ENCODE peak calls at places on chromosomes 11 and 22, in six cellular contexts. One of them, this sample, is unnamed.

GRCh38 chr11:7530013-7530412 is 16.2 kb downstream of the PPFIBP2 start:
- DNase-seq in spleen: no peak
- DNase-seq in fibroblast of lung: no peak
- DNase-seq in transverse colon: no peak
- DNase-seq in left ventricle myocardium inferior: no peak
- DNase-seq in adrenal gland: no peak
- DNase-seq in this sample: no peak

GRCh38 chr11:33877029-33877428 is 14.8 kb downstream of the LMO2 start:
- DNase-seq in spleen: peak
- DNase-seq in fibroblast of lung: no peak
- DNase-seq in transverse colon: no peak
- DNase-seq in left ventricle myocardium inferior: no peak
- DNase-seq in adrenal gland: no peak
- DNase-seq in this sample: no peak

GRCh38 chr11:119373917-119374631 is 7.4 kb downstream of the USP2 start:
- DNase-seq in spleen: no peak
- DNase-seq in fibroblast of lung: peak
- DNase-seq in transverse colon: peak
- DNase-seq in left ventricle myocardium inferior: peak
- DNase-seq in adrenal gland: peak
- DNase-seq in this sample: peak

GRCh38 chr22:20509344-20510047 is 2.1 kb downstream of the MED15 start:
- DNase-seq in spleen: peak
- DNase-seq in fibroblast of lung: peak
- DNase-seq in transverse colon: peak
- DNase-seq in left ventricle myocardium inferior: peak
- DNase-seq in adrenal gland: peak
- DNase-seq in this sample: peak

GRCh38 chr11:2987881-2988280 is 4.2 kb downstream of the NAP1L4 start:
- DNase-seq in spleen: no peak
- DNase-seq in fibroblast of lung: no peak
- DNase-seq in transverse colon: no peak
- DNase-seq in left ventricle myocardium inferior: no peak
- DNase-seq in adrenal gland: no peak
- DNase-seq in this sample: no peak

GRCh38 chr11:15194671-15195415 is 80.1 kb downstream of the INSC start:
- DNase-seq in spleen: no peak
- DNase-seq in fibroblast of lung: peak
- DNase-seq in transverse colon: no peak
- DNase-seq in left ventricle myocardium inferior: no peak
- DNase-seq in adrenal gland: no peak
- DNase-seq in this sample: no peak

GRCh38 chr22:20433191-20433590 is 4.4 kb downstream of the SCARF2 start:
- DNase-seq in spleen: peak
- DNase-seq in fibroblast of lung: no peak
- DNase-seq in transverse colon: no peak
- DNase-seq in left ventricle myocardium inferior: no peak
- DNase-seq in adrenal gland: no peak
- DNase-seq in this sample: no peak

GRCh38 chr11:12110714-12111481 is 508 bp downstream of the MICAL2 start:
- DNase-seq in spleen: peak
- DNase-seq in fibroblast of lung: no peak
- DNase-seq in transverse colon: peak
- DNase-seq in left ventricle myocardium inferior: peak
- DNase-seq in adrenal gland: peak
- DNase-seq in this sample: no peak

GRCh38 chr11:101288392-101288791 is 158.8 kb upstream of the PGR start:
- DNase-seq in spleen: no peak
- DNase-seq in fibroblast of lung: no peak
- DNase-seq in transverse colon: no peak
- DNase-seq in left ventricle myocardium inferior: no peak
- DNase-seq in adrenal gland: no peak
- DNase-seq in this sample: no peak

GRCh38 chr11:87306260-87306861 is 268.6 kb downstream of the TMEM135 start:
- DNase-seq in spleen: no peak
- DNase-seq in fibroblast of lung: no peak
- DNase-seq in transverse colon: no peak
- DNase-seq in left ventricle myocardium inferior: no peak
- DNase-seq in adrenal gland: no peak
- DNase-seq in this sample: no peak

GRCh38 chr22:49887716-49888115 is 30.5 kb downstream of the ALG12 start:
- DNase-seq in spleen: peak
- DNase-seq in fibroblast of lung: no peak
- DNase-seq in transverse colon: no peak
- DNase-seq in left ventricle myocardium inferior: no peak
- DNase-seq in adrenal gland: no peak
- DNase-seq in this sample: no peak

GRCh38 chr22:25110846-25111578 is 88.6 kb upstream of the CRYBB3 start:
- DNase-seq in spleen: peak
- DNase-seq in fibroblast of lung: peak
- DNase-seq in transverse colon: peak
- DNase-seq in left ventricle myocardium inferior: peak
- DNase-seq in adrenal gland: peak
- DNase-seq in this sample: peak

GRCh38 chr11:46105902-46106301 is 15.4 kb downstream of the PHF21A start:
- DNase-seq in spleen: no peak
- DNase-seq in fibroblast of lung: no peak
- DNase-seq in transverse colon: no peak
- DNase-seq in left ventricle myocardium inferior: no peak
- DNase-seq in adrenal gland: no peak
- DNase-seq in this sample: no peak

GRCh38 chr11:25377466-25377865 is 880.6 kb downstream of the LUZP2 start:
- DNase-seq in spleen: no peak
- DNase-seq in fibroblast of lung: no peak
- DNase-seq in transverse colon: no peak
- DNase-seq in left ventricle myocardium inferior: no peak
- DNase-seq in adrenal gland: no peak
- DNase-seq in this sample: no peak

GRCh38 chr11:2401436-2401984 is 960 bp downstream of the TSSC4 start:
- DNase-seq in spleen: no peak
- DNase-seq in fibroblast of lung: no peak
- DNase-seq in transverse colon: no peak
- DNase-seq in left ventricle myocardium inferior: no peak
- DNase-seq in adrenal gland: no peak
- DNase-seq in this sample: no peak

GRCh38 chr11:125638315-125638714 is 13.4 kb downstream of the CHEK1 start:
- DNase-seq in spleen: no peak
- DNase-seq in fibroblast of lung: no peak
- DNase-seq in transverse colon: no peak
- DNase-seq in left ventricle myocardium inferior: no peak
- DNase-seq in adrenal gland: no peak
- DNase-seq in this sample: no peak

GRCh38 chr22:43826142-43827093 is 14.3 kb upstream of the EFCAB6 start:
- DNase-seq in spleen: no peak
- DNase-seq in fibroblast of lung: peak
- DNase-seq in transverse colon: no peak
- DNase-seq in left ventricle myocardium inferior: no peak
- DNase-seq in adrenal gland: peak
- DNase-seq in this sample: no peak

GRCh38 chr22:26367402-26368245 is 61.4 kb upstream of the ASPHD2 start:
- DNase-seq in spleen: no peak
- DNase-seq in fibroblast of lung: peak
- DNase-seq in transverse colon: peak
- DNase-seq in left ventricle myocardium inferior: no peak
- DNase-seq in adrenal gland: peak
- DNase-seq in this sample: no peak

GRCh38 chr22:23557467-23557866 is 22.6 kb downstream of the IGLL1 start:
- DNase-seq in spleen: no peak
- DNase-seq in fibroblast of lung: no peak
- DNase-seq in transverse colon: no peak
- DNase-seq in left ventricle myocardium inferior: no peak
- DNase-seq in adrenal gland: no peak
- DNase-seq in this sample: no peak

GRCh38 chr11:120547871-120548681 is 36.5 kb downstream of the GRIK4 start:
- DNase-seq in spleen: peak
- DNase-seq in fibroblast of lung: peak
- DNase-seq in transverse colon: peak
- DNase-seq in left ventricle myocardium inferior: peak
- DNase-seq in adrenal gland: peak
- DNase-seq in this sample: peak

GRCh38 chr11:1640076-1640946 is 10.7 kb downstream of the KRTAP5-5 start:
- DNase-seq in spleen: peak
- DNase-seq in fibroblast of lung: peak
- DNase-seq in transverse colon: peak
- DNase-seq in left ventricle myocardium inferior: no peak
- DNase-seq in adrenal gland: no peak
- DNase-seq in this sample: no peak

GRCh38 chr11:10762185-10762584 is 11.1 kb downstream of the CTR9 start:
- DNase-seq in spleen: no peak
- DNase-seq in fibroblast of lung: no peak
- DNase-seq in transverse colon: no peak
- DNase-seq in left ventricle myocardium inferior: no peak
- DNase-seq in adrenal gland: no peak
- DNase-seq in this sample: no peak

GRCh38 chr11:65389294-65389980 is 3.0 kb downstream of the FRMD8 start:
- DNase-seq in spleen: peak
- DNase-seq in fibroblast of lung: no peak
- DNase-seq in transverse colon: no peak
- DNase-seq in left ventricle myocardium inferior: no peak
- DNase-seq in adrenal gland: peak
- DNase-seq in this sample: no peak

GRCh38 chr22:42792909-42793847 is 63.9 kb downstream of the ARFGAP3 start:
- DNase-seq in spleen: no peak
- DNase-seq in fibroblast of lung: no peak
- DNase-seq in transverse colon: no peak
- DNase-seq in left ventricle myocardium inferior: peak
- DNase-seq in adrenal gland: peak
- DNase-seq in this sample: no peak

GRCh38 chr11:44607987-44608386 is 42.5 kb downstream of the CD82 start:
- DNase-seq in spleen: no peak
- DNase-seq in fibroblast of lung: peak
- DNase-seq in transverse colon: no peak
- DNase-seq in left ventricle myocardium inferior: no peak
- DNase-seq in adrenal gland: no peak
- DNase-seq in this sample: no peak

GRCh38 chr11:64430570-64430969 is 71.6 kb downstream of the RPS6KA4 start:
- DNase-seq in spleen: no peak
- DNase-seq in fibroblast of lung: no peak
- DNase-seq in transverse colon: no peak
- DNase-seq in left ventricle myocardium inferior: no peak
- DNase-seq in adrenal gland: no peak
- DNase-seq in this sample: no peak

GRCh38 chr11:35253237-35253636 is 114.3 kb downstream of the CD44 start:
- DNase-seq in spleen: no peak
- DNase-seq in fibroblast of lung: no peak
- DNase-seq in transverse colon: no peak
- DNase-seq in left ventricle myocardium inferior: no peak
- DNase-seq in adrenal gland: no peak
- DNase-seq in this sample: no peak
- H3K27ac ChIP-seq in spleen: no peak
- H3K27ac ChIP-seq in fibroblast of lung: no peak
- H3K27ac ChIP-seq in transverse colon: no peak
- H3K27ac ChIP-seq in left ventricle myocardium inferior: no peak
- H3K27ac ChIP-seq in adrenal gland: no peak
- H3K27ac ChIP-seq in this sample: no peak

DNA sequence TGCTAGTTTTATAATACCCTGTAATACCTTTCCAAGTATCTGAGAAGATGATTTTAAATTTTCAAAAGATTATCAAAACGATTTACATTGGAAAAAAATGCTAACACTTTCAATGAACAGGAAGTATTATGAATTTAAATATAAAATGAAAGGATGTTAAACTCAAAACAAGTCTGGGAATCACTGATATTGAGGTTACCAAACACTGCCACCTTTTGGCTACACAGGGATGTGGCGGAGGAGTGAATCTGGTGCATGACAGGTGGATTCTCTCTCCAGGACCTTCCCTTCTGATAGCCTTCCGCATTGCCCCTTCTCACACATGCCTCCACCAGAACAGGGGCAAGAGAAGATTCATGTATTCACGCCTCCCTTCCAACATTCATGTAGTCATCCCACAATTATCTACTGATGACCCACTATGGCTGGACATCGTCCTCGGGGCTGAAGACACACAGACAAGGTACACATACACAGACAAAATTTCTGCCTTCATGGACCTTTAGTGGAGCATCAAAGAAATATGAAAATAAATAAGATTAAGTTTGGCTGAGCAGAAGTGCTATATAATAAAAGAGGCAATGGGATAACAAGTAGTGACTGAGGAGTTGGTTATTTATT is 34.7 kb downstream of the ATG16L2 start:
- DNase-seq in spleen: no peak
- DNase-seq in fibroblast of lung: peak
- DNase-seq in transverse colon: no peak
- DNase-seq in left ventricle myocardium inferior: no peak
- DNase-seq in adrenal gland: no peak
- DNase-seq in this sample: no peak
- TF ChIP-seq CTCF in spleen: peak
- TF ChIP-seq CTCF in fibroblast of lung: peak
- TF ChIP-seq CTCF in transverse colon: peak
- TF ChIP-seq CTCF in left ventricle myocardium inferior: peak
- TF ChIP-seq CTCF in adrenal gland: peak
- TF ChIP-seq CTCF in this sample: peak

GRCh38 chr11:61800331-61801281 is 7.9 kb downstream of the FEN1 start:
- DNase-seq in spleen: no peak
- DNase-seq in fibroblast of lung: no peak
- DNase-seq in transverse colon: no peak
- DNase-seq in left ventricle myocardium inferior: no peak
- DNase-seq in adrenal gland: no peak
- DNase-seq in this sample: no peak
- H3K27ac ChIP-seq in spleen: no peak
- H3K27ac ChIP-seq in fibroblast of lung: no peak
- H3K27ac ChIP-seq in transverse colon: no peak
- H3K27ac ChIP-seq in left ventricle myocardium inferior: no peak
- H3K27ac ChIP-seq in adrenal gland: no peak
- H3K27ac ChIP-seq in this sample: no peak

GRCh38 chr11:133911169-133911568 is 45.6 kb downstream of the IGSF9B start:
- DNase-seq in spleen: no peak
- DNase-seq in fibroblast of lung: no peak
- DNase-seq in transverse colon: no peak
- DNase-seq in left ventricle myocardium inferior: no peak
- DNase-seq in adrenal gland: no peak
- DNase-seq in this sample: no peak
- TF ChIP-seq CTCF in spleen: no peak
- TF ChIP-seq CTCF in fibroblast of lung: no peak
- TF ChIP-seq CTCF in transverse colon: no peak
- TF ChIP-seq CTCF in left ventricle myocardium inferior: no peak
- TF ChIP-seq CTCF in adrenal gland: no peak
- TF ChIP-seq CTCF in this sample: no peak